ENCODE peak calls at places on chromosomes 13 and 19, in five cellular contexts. L is astrocyte of the spinal cord; K is DMS53; O is neural progenitor cell; I is activated naive CD4-positive, alpha-beta T cell treated with anti-CD3 and anti-CD28 coated beads, Interleukin-2, amount 50 U/mL, for 16 hours. Z is an unnamed sample.

GRCh38 chr13:75770164-75771145 is 134.3 kb downstream of the LMO7 start:
- DNase-seq in I (no peak), L (no peak), O (no peak), K (no peak), Z (peak)

GRCh38 chr19:37933965-37934364 is 27.0 kb downstream of the SIPA1L3 start:
- DNase-seq in I (no peak), O (no peak), K (peak), L (peak), Z (peak)

GRCh38 chr13:22744688-22745452 is 435.9 kb upstream of the SGCG start:
- DNase-seq in K (peak), O (no peak), L (no peak), I (no peak), Z (no peak)

GRCh38 chr19:33376423-33376822 is 2.9 kb downstream of the CEBPG start:
- DNase-seq in O (no peak), K (no peak), I (no peak), L (peak), Z (peak)

GRCh38 chr19:40612831-40613668 is 11.9 kb downstream of the LTBP4 start:
- DNase-seq in L (peak), I (peak), O (peak), K (peak), Z (peak)

GRCh38 chr13:24217601-24218281 is 57.2 kb downstream of the SPATA13 start:
- DNase-seq in K (peak), L (no peak), O (no peak), I (no peak), Z (peak)

GRCh38 chr19:30060872-30061556 is 119.0 kb downstream of the URI1 start:
- DNase-seq in O (no peak), I (no peak), L (no peak), K (peak), Z (no peak)

GRCh38 chr13:48311223-48311622 is 7.7 kb downstream of the RB1 start:
- DNase-seq in L (no peak), I (no peak), O (no peak), K (no peak), Z (no peak)

GRCh38 chr13:41456768-41457588 is at the start of gene RGCC:
- DNase-seq in L (peak), I (peak), K (peak), O (peak), Z (peak)

GRCh38 chr13:49356224-49356623 is 87.6 kb downstream of the CAB39L start:
- DNase-seq in K (no peak), L (peak), I (no peak), O (no peak), Z (peak)

GRCh38 chr13:38662362-38662761 is 24.5 kb upstream of the FREM2 start:
- DNase-seq in K (no peak), L (peak), O (no peak), I (no peak), Z (peak)

GRCh38 chr19:33246729-33247440 is 21.2 kb upstream of the SLC7A10 start:
- DNase-seq in I (no peak), L (no peak), O (no peak), K (no peak), Z (no peak)

GRCh38 chr19:35253316-35254286 is 4.8 kb downstream of the LSR start:
- DNase-seq in O (no peak), I (no peak), L (no peak), K (peak), Z (no peak)

GRCh38 chr13:46329624-46330023 is 57.4 kb downstream of the RUBCNL start:
- DNase-seq in L (no peak), I (no peak), K (no peak), O (no peak), Z (no peak)

GRCh38 chr13:98004107-98004506 is 50.6 kb downstream of the IPO5 start:
- DNase-seq in L (peak), K (no peak), O (no peak), I (no peak), Z (peak)

GRCh38 chr13:22961835-22962537 is 218.8 kb upstream of the SGCG start:
- DNase-seq in K (no peak), O (no peak), I (no peak), L (no peak), Z (no peak)

GRCh38 chr19:46256855-46257254 is 27.3 kb downstream of the IGFL1 start:
- DNase-seq in L (no peak), O (no peak), K (no peak), I (no peak), Z (peak)

GRCh38 chr19:42068361-42068755 is 1.6 kb downstream of the GRIK5 start:
- DNase-seq in O (no peak), K (no peak), L (no peak), I (no peak), Z (no peak)

GRCh38 chr13:73861136-73861535 is 273.1 kb downstream of the KLF12 start:
- DNase-seq in L (no peak), I (no peak), O (no peak), K (no peak), Z (no peak)

GRCh38 chr13:106570354-106570822 is 2.5 kb upstream of the ARGLU1 start:
- DNase-seq in I (peak), K (no peak), O (peak), L (no peak), Z (peak)

GRCh38 chr13:42181381-42181953 is 90.5 kb upstream of the AKAP11 start:
- DNase-seq in O (no peak), K (no peak), L (no peak), I (no peak), Z (peak)